ENCODE peak calls at places on chromosomes 4 and X, in eight cellular contexts. P is upper lobe of right lung; E is posterior cingulate gyrus; V is GF-D8; Q is OCI-M1; N is stimulated activated effector memory CD8-positive, alpha-beta T cell treated with anti-CD3 and anti-CD28 coated beads, Interleukin-12 subunit alpha, Interleukin-12 subunit beta, amount 100 ng/mL, for 72 hours; S is activated naive CD4-positive, alpha-beta T cell treated with anti-CD3 and anti-CD28 coated beads for 36 hours; X is activated T-cell treated with anti-CD3 and anti-CD28 coated beads, Interleukin-2, amount 50 U/mL, for 4 hours. J is an unnamed sample.

GRCh38 chrX:150683536-150684146 is 9.6 kb upstream of the MTMR1 start:
- DNase-seq in V (no peak), S (no peak), E (no peak), Q (peak), P (no peak), X (no peak), N (no peak), J (no peak)

GRCh38 chr4:5921074-5921473 is 28.2 kb upstream of the CRMP1 start:
- DNase-seq in Q (no peak), V (no peak), E (peak), X (no peak), S (no peak), N (no peak), P (no peak), J (no peak)

GRCh38 chr4:22090655-22091350 is 142.2 kb upstream of the KCNIP4 start:
- DNase-seq in S (no peak), P (no peak), N (no peak), E (no peak), Q (no peak), X (no peak), V (no peak), J (no peak)

GRCh38 chr4:29770627-29771026 is 949.5 kb upstream of the PCDH7 start:
- DNase-seq in V (no peak), E (no peak), P (no peak), N (no peak), S (no peak), X (no peak), Q (no peak), J (no peak)

GRCh38 chr4:6844986-6845385 is 62.5 kb downstream of the KIAA0232 start:
- DNase-seq in X (no peak), N (no peak), S (no peak), V (no peak), P (no peak), E (no peak), Q (peak), J (no peak)

GRCh38 chrX:52923781-52924241 is 26.7 kb downstream of the FAM156B start:
- DNase-seq in P (no peak), S (no peak), Q (peak), E (no peak), X (no peak), N (no peak), V (no peak), J (peak)

GRCh38 chr4:177964693-177965168 is 522.5 kb upstream of the AGA start:
- DNase-seq in S (no peak), P (no peak), X (no peak), N (no peak), Q (no peak), V (no peak), E (no peak), J (no peak)

GRCh38 chr4:15147709-15148651 is 145.7 kb downstream of the CPEB2 start:
- DNase-seq in V (no peak), Q (no peak), N (no peak), S (no peak), P (no peak), E (peak), X (no peak), J (no peak)

GRCh38 chrX:111270339-111270738 is at the start of gene CAPN6:
- DNase-seq in X (no peak), S (no peak), P (peak), V (no peak), N (no peak), Q (no peak), E (no peak), J (peak)

GRCh38 chr4:111748157-111748556 is 397.1 kb upstream of the FAM241A start:
- DNase-seq in E (no peak), P (no peak), V (no peak), N (no peak), S (no peak), X (no peak), Q (no peak), J (no peak)

GRCh38 chrX:42678133-42678532 is 99.8 kb downstream of the PPP1R2C start:
- DNase-seq in S (no peak), P (no peak), V (no peak), E (no peak), N (no peak), Q (no peak), X (no peak), J (no peak)

GRCh38 chr4:176981551-176981950 is 188.8 kb upstream of the VEGFC start:
- DNase-seq in V (no peak), S (no peak), E (no peak), Q (peak), N (no peak), X (no peak), P (no peak), J (no peak)

GRCh38 chr4:74755486-74755885 is 38.8 kb downstream of the BTC start:
- DNase-seq in E (no peak), X (no peak), P (peak), Q (no peak), S (no peak), N (no peak), V (no peak), J (no peak)

GRCh38 chrX:859329-859728 is 228.7 kb downstream of the SHOX start:
- DNase-seq in X (no peak), S (no peak), E (no peak), N (no peak), Q (no peak), V (no peak), P (no peak), J (no peak)

GRCh38 chr4:140158234-140159030 is 4.4 kb upstream of the MAML3 start:
- DNase-seq in V (peak), E (no peak), P (no peak), Q (peak), S (no peak), N (no peak), X (no peak), J (no peak)

GRCh38 chr4:98522062-98522461 is 136.3 kb downstream of the TSPAN5 start:
- DNase-seq in S (peak), V (no peak), X (no peak), E (no peak), Q (no peak), N (no peak), P (no peak), J (no peak)

GRCh38 chr4:95544433-95545103 is 4.2 kb downstream of the UNC5C start:
- DNase-seq in S (no peak), N (no peak), X (no peak), Q (peak), P (no peak), E (no peak), V (no peak), J (no peak)

GRCh38 chr4:183304067-183304466 is 16.0 kb downstream of the CLDN22 start:
- DNase-seq in N (no peak), P (no peak), X (no peak), Q (no peak), E (no peak), S (no peak), V (no peak), J (no peak)

GRCh38 chr4:39655866-39656265 is 17.2 kb upstream of the SMIM14 start:
- DNase-seq in E (no peak), S (no peak), N (no peak), X (no peak), V (no peak), Q (no peak), P (no peak), J (no peak)

GRCh38 chr4:80540785-80541469 is 205.4 kb downstream of the CFAP299 start:
- DNase-seq in P (no peak), S (no peak), X (no peak), Q (no peak), N (no peak), E (no peak), V (no peak), J (no peak)

GRCh38 chrX:151873096-151873495 is 39.6 kb upstream of the MAGEA4 start:
- DNase-seq in V (no peak), N (no peak), P (no peak), Q (no peak), X (no peak), E (no peak), S (no peak), J (no peak)

GRCh38 chr4:122635205-122635604 is 14.3 kb upstream of the IL21 start:
- DNase-seq in Q (no peak), X (no peak), N (no peak), V (no peak), P (no peak), S (no peak), E (no peak), J (no peak)

GRCh38 chr4:40848251-40848650 is 98.5 kb downstream of the NSUN7 start:
- DNase-seq in E (no peak), S (no peak), Q (no peak), X (no peak), P (no peak), V (no peak), N (no peak), J (no peak)